ENCODE peak calls at places on chromosome X, in five cellular contexts. One of them, this sample, is unnamed.

GRCh38 chrX:14776901-14777300 is 96.0 kb downstream of the FANCB start:
- DNase-seq in K562: no peak
- DNase-seq in IMR-90: no peak
- DNase-seq in SK-N-SH: no peak
- DNase-seq in GM12878: no peak
- DNase-seq in this sample: no peak

GRCh38 chrX:24347871-24348270 is 12.6 kb upstream of the SUPT20HL1 start:
- DNase-seq in K562: no peak
- DNase-seq in IMR-90: peak; percentile 8
- DNase-seq in SK-N-SH: no peak
- DNase-seq in GM12878: no peak
- DNase-seq in this sample: no peak

GRCh38 chrX:111854778-111855490 is 21.0 kb upstream of the TRPC5OS start:
- DNase-seq in K562: peak; percentile 9
- DNase-seq in IMR-90: peak; percentile 11
- DNase-seq in SK-N-SH: peak; percentile 4
- DNase-seq in GM12878: no peak
- DNase-seq in this sample: no peak

GRCh38 chrX:9500584-9500983 is 35.7 kb downstream of the TBL1X start:
- DNase-seq in K562: no peak
- DNase-seq in IMR-90: no peak
- DNase-seq in SK-N-SH: no peak
- DNase-seq in GM12878: no peak
- DNase-seq in this sample: no peak

GRCh38 chrX:26958261-26958660 is 504.9 kb downstream of the PPP4R3C start:
- DNase-seq in K562: no peak
- DNase-seq in IMR-90: no peak
- DNase-seq in SK-N-SH: no peak
- DNase-seq in GM12878: no peak
- DNase-seq in this sample: no peak

GRCh38 chrX:129779747-129780146 is at the start of gene SASH3:
- DNase-seq in K562: no peak
- DNase-seq in IMR-90: no peak
- DNase-seq in SK-N-SH: no peak
- DNase-seq in GM12878: no peak
- DNase-seq in this sample: no peak

GRCh38 chrX:47843363-47843762 is 6.7 kb downstream of the ZNF81 start:
- DNase-seq in K562: no peak
- DNase-seq in IMR-90: no peak
- DNase-seq in SK-N-SH: no peak
- DNase-seq in GM12878: no peak
- DNase-seq in this sample: no peak

GRCh38 chrX:116317409-116317808 is 119.0 kb upstream of the SLC6A14 start:
- DNase-seq in K562: no peak
- DNase-seq in IMR-90: no peak
- DNase-seq in SK-N-SH: no peak
- DNase-seq in GM12878: no peak
- DNase-seq in this sample: no peak

GRCh38 chrX:86103061-86103460 is 45.2 kb upstream of the DACH2 start:
- DNase-seq in K562: no peak
- DNase-seq in IMR-90: no peak
- DNase-seq in SK-N-SH: no peak
- DNase-seq in GM12878: no peak
- DNase-seq in this sample: no peak

GRCh38 chrX:50812995-50813842 is 775 bp downstream of the SHROOM4 start:
- DNase-seq in K562: no peak
- DNase-seq in IMR-90: peak; percentile 46
- DNase-seq in SK-N-SH: peak; percentile 39
- DNase-seq in GM12878: no peak
- DNase-seq in this sample: peak; percentile 9

GRCh38 chrX:138018145-138018799 is 452.3 kb downstream of the ZIC3 start:
- DNase-seq in K562: no peak
- DNase-seq in IMR-90: no peak
- DNase-seq in SK-N-SH: no peak
- DNase-seq in GM12878: no peak
- DNase-seq in this sample: no peak

GRCh38 chrX:9626379-9626778 is 139.3 kb downstream of the GPR143 start:
- DNase-seq in K562: no peak
- DNase-seq in IMR-90: peak; percentile 11
- DNase-seq in SK-N-SH: no peak
- DNase-seq in GM12878: no peak
- DNase-seq in this sample: no peak

GRCh38 chrX:45843518-45843917 is 642.8 kb upstream of the DIPK2B start:
- DNase-seq in K562: no peak
- DNase-seq in IMR-90: no peak
- DNase-seq in SK-N-SH: no peak
- DNase-seq in GM12878: no peak
- DNase-seq in this sample: no peak

GRCh38 chrX:31036895-31037294 is 34.9 kb downstream of the FTHL17 start:
- DNase-seq in K562: peak; percentile 36
- DNase-seq in IMR-90: peak; percentile 42
- DNase-seq in SK-N-SH: peak; percentile 34
- DNase-seq in GM12878: no peak
- DNase-seq in this sample: peak; percentile 10

GRCh38 chrX:19344661-19345060 is 934 bp downstream of the PDHA1 start:
- DNase-seq in K562: no peak
- DNase-seq in IMR-90: no peak
- DNase-seq in SK-N-SH: no peak
- DNase-seq in GM12878: no peak
- DNase-seq in this sample: no peak

GRCh38 chrX:112868586-112868985 is 28.0 kb upstream of the AMOT start:
- DNase-seq in K562: no peak
- DNase-seq in IMR-90: no peak
- DNase-seq in SK-N-SH: no peak
- DNase-seq in GM12878: no peak
- DNase-seq in this sample: no peak

GRCh38 chrX:16560173-16560572 is 89.8 kb upstream of the S100G start:
- DNase-seq in K562: no peak
- DNase-seq in IMR-90: no peak
- DNase-seq in SK-N-SH: no peak
- DNase-seq in GM12878: no peak
- DNase-seq in this sample: no peak

GRCh38 chrX:16558489-16558888 is 91.5 kb upstream of the S100G start:
- DNase-seq in K562: no peak
- DNase-seq in IMR-90: no peak
- DNase-seq in SK-N-SH: no peak
- DNase-seq in GM12878: no peak
- DNase-seq in this sample: no peak

GRCh38 chrX:16559206-16559619 is 90.7 kb upstream of the S100G start:
- DNase-seq in K562: no peak
- DNase-seq in IMR-90: peak; percentile 43
- DNase-seq in SK-N-SH: no peak
- DNase-seq in GM12878: no peak
- DNase-seq in this sample: no peak
- TF ChIP-seq RCOR1 in K562: no peak
- TF ChIP-seq RCOR1 in IMR-90: no peak
- TF ChIP-seq RCOR1 in SK-N-SH: no peak
- TF ChIP-seq RCOR1 in GM12878: no peak
- TF ChIP-seq RCOR1 in this sample: no peak

DNA sequence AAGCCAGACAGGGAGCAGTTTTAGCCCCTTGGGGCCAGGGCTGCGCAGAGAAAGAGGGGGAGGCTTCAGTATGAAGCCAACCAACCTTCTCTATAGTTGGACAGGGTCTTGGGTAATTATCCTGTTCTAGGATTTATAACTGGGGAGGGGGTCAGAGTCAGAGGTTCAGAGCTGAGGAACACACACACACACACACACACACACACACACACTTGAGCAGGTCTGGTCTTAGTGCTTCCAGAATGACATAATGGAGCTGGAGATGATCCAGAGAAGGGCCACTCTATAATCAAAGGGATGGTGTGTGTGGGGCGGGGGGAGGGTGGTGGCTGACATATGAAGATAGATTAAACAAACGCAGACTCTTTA is 355 bp upstream of the TMEM255A start:
- DNase-seq in K562: no peak
- DNase-seq in IMR-90: no peak
- DNase-seq in SK-N-SH: no peak
- DNase-seq in GM12878: no peak
- DNase-seq in this sample: no peak
- TF ChIP-seq RCOR1 in K562: no peak
- TF ChIP-seq RCOR1 in IMR-90: no peak
- TF ChIP-seq RCOR1 in SK-N-SH: no peak
- TF ChIP-seq RCOR1 in GM12878: no peak
- TF ChIP-seq RCOR1 in this sample: no peak

DNA sequence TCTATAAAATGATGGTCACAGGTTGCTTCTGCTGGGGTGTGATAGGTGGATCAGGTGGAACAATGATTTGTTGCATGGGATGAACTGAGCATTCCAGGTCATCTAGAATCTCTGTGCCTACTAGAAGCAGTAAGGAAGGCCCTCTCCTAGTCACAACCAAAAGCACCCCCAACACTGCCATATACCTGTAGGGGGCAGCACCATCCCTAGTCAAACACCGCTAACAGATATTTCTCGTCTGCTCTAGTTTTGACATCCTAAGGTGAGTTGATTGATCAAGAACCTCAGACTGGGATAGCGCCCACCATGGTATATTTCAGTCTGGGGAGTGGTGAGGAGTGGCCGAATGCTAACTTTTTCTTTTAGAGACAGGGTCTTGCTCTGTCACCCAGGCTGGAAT is 160.2 kb downstream of the NHS start:
- DNase-seq in K562: peak; percentile 43
- DNase-seq in IMR-90: peak; percentile 20
- DNase-seq in SK-N-SH: peak; percentile 30
- DNase-seq in GM12878: no peak
- DNase-seq in this sample: no peak
- TF ChIP-seq RCOR1 in K562: no peak
- TF ChIP-seq RCOR1 in IMR-90: no peak
- TF ChIP-seq RCOR1 in SK-N-SH: no peak
- TF ChIP-seq RCOR1 in GM12878: no peak
- TF ChIP-seq RCOR1 in this sample: no peak

DNA sequence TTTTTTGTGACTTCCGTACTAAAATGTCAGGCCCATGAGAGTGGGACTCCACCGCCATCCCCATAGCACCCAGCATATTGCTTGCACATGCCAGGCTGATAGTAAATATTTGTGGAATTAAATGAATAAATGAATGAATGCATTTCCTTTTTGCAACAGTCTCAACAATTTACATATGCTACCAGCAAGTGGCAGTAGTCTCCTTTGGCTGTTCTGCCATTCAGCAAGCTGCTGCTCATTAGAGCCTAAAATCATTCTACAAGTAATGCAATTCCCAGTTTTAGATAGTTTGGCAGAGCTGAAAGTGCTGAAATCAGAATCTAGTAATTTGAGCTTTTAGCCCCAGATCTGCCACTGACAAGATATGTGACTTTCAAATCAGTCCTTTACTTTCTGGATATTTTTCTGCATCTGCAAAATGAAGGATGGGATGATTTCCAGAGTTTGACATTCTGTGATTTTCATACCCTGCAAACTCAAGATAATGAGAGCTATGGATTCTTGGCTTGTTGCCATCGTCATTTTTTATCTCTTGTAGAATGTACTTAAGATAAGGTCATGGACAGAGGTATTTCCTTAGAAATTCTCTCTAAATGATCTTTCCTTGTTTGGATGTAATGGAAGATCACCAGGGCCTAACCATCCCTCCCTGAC is 35.7 kb upstream of the INTS6L start:
- DNase-seq in K562: peak; percentile 18
- DNase-seq in IMR-90: peak; percentile 57
- DNase-seq in SK-N-SH: peak; percentile 21
- DNase-seq in GM12878: no peak
- DNase-seq in this sample: no peak
- TF ChIP-seq RCOR1 in K562: no peak
- TF ChIP-seq RCOR1 in IMR-90: no peak
- TF ChIP-seq RCOR1 in SK-N-SH: no peak
- TF ChIP-seq RCOR1 in GM12878: no peak
- TF ChIP-seq RCOR1 in this sample: no peak

GRCh38 chrX:261167-261857 is 19.9 kb upstream of the PLCXD1 start:
- DNase-seq in K562: no peak
- DNase-seq in IMR-90: peak; percentile 23
- DNase-seq in SK-N-SH: no peak
- DNase-seq in GM12878: no peak
- DNase-seq in this sample: peak; percentile 82
- TF ChIP-seq RCOR1 in K562: no peak
- TF ChIP-seq RCOR1 in IMR-90: no peak
- TF ChIP-seq RCOR1 in SK-N-SH: no peak
- TF ChIP-seq RCOR1 in GM12878: no peak
- TF ChIP-seq RCOR1 in this sample: no peak

DNA sequence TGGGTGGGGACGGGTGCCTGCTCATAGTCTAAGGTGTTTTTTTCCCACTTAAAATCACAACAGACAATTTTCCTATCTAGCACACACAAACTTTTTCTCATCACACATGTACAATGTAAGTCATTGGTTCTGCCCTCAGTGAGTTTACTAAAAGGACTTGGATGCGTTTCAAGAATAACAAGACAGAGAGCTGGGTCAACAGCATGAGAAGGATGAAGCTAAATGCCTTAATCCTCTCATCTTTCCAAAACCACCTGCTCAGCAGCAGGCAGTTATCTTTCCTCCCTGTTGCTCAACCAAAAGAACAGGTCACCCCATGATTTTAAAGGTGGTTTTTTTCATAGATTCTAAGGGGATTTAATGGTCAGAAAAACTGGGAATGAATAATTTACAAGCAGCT is 40.1 kb downstream of the OFD1 start:
- DNase-seq in K562: no peak
- DNase-seq in IMR-90: peak; percentile 23
- DNase-seq in SK-N-SH: no peak
- DNase-seq in GM12878: no peak
- DNase-seq in this sample: no peak
- TF ChIP-seq RCOR1 in K562: no peak
- TF ChIP-seq RCOR1 in IMR-90: no peak
- TF ChIP-seq RCOR1 in SK-N-SH: no peak
- TF ChIP-seq RCOR1 in GM12878: no peak
- TF ChIP-seq RCOR1 in this sample: no peak

GRCh38 chrX:136112781-136113180 is 34.6 kb upstream of the FHL1 start:
- DNase-seq in K562: no peak
- DNase-seq in IMR-90: no peak
- DNase-seq in SK-N-SH: no peak
- DNase-seq in GM12878: no peak
- DNase-seq in this sample: no peak

GRCh38 chrX:136115124-136115908 is 32.0 kb upstream of the FHL1 start:
- DNase-seq in K562: no peak
- DNase-seq in IMR-90: peak; percentile 16
- DNase-seq in SK-N-SH: no peak
- DNase-seq in GM12878: no peak
- DNase-seq in this sample: no peak

GRCh38 chrX:136112286-136112685 is 35.0 kb upstream of the FHL1 start:
- DNase-seq in K562: no peak
- DNase-seq in IMR-90: no peak
- DNase-seq in SK-N-SH: no peak
- DNase-seq in GM12878: no peak
- DNase-seq in this sample: no peak

GRCh38 chrX:136121788-136122187 is 25.5 kb upstream of the FHL1 start:
- DNase-seq in K562: no peak
- DNase-seq in IMR-90: no peak
- DNase-seq in SK-N-SH: no peak
- DNase-seq in GM12878: no peak
- DNase-seq in this sample: no peak

GRCh38 chrX:136115909-136116297 is 31.4 kb upstream of the FHL1 start:
- DNase-seq in K562: no peak
- DNase-seq in IMR-90: no peak
- DNase-seq in SK-N-SH: no peak
- DNase-seq in GM12878: no peak
- DNase-seq in this sample: no peak
- TF ChIP-seq RCOR1 in K562: no peak
- TF ChIP-seq RCOR1 in IMR-90: no peak
- TF ChIP-seq RCOR1 in SK-N-SH: no peak
- TF ChIP-seq RCOR1 in GM12878: no peak
- TF ChIP-seq RCOR1 in this sample: no peak

GRCh38 chrX:3518870-3519269 is 172.4 kb upstream of the MXRA5 start:
- DNase-seq in K562: no peak
- DNase-seq in IMR-90: peak; percentile 92
- DNase-seq in SK-N-SH: no peak
- DNase-seq in GM12878: no peak
- DNase-seq in this sample: peak; percentile 50
- TF ChIP-seq RCOR1 in K562: no peak
- TF ChIP-seq RCOR1 in IMR-90: no peak
- TF ChIP-seq RCOR1 in SK-N-SH: no peak
- TF ChIP-seq RCOR1 in GM12878: no peak
- TF ChIP-seq RCOR1 in this sample: no peak